ENCODE peak calls at places on chromosome 22, in nine cellular contexts. J, Q, G, A, S, D, P, V and C are unnamed samples.

GRCh38 chr22:37416806-37417205 is 10.5 kb downstream of the ELFN2 start:
- DNase-seq in J (no peak), Q (no peak), G (no peak), A (no peak), S (no peak), D (no peak), P (no peak), V (no peak), C (no peak)

GRCh38 chr22:28441720-28442263 is 237.8 kb downstream of the TTC28 start:
- DNase-seq in J (no peak), Q (peak), G (no peak), A (no peak), S (no peak), D (no peak), P (no peak), V (no peak), C (no peak)

GRCh38 chr22:41995211-41995610 is 3.4 kb upstream of the WBP2NL start:
- DNase-seq in J (no peak), Q (no peak), G (no peak), A (no peak), S (peak), D (no peak), P (no peak), V (no peak), C (no peak)

GRCh38 chr22:19287076-19287724 is 4.3 kb downstream of the CLTCL1 start:
- DNase-seq in J (no peak), Q (no peak), G (no peak), A (no peak), S (no peak), D (no peak), P (no peak), V (no peak), C (no peak)

GRCh38 chr22:28139993-28140392 is 220.9 kb upstream of the PITPNB start:
- DNase-seq in J (no peak), Q (peak), G (no peak), A (no peak), S (no peak), D (no peak), P (no peak), V (no peak), C (no peak)

GRCh38 chr22:29434288-29434687 is 4.1 kb upstream of the RFPL1 start:
- DNase-seq in J (no peak), Q (no peak), G (no peak), A (no peak), S (no peak), D (no peak), P (no peak), V (no peak), C (no peak)

GRCh38 chr22:43404673-43405385 is 7.0 kb upstream of the MPPED1 start:
- DNase-seq in J (peak), Q (no peak), G (no peak), A (no peak), S (no peak), D (no peak), P (peak), V (no peak), C (no peak)

GRCh38 chr22:37501610-37502341 is 15.6 kb upstream of the MFNG start:
- DNase-seq in J (peak), Q (peak), G (no peak), A (peak), S (peak), D (no peak), P (no peak), V (no peak), C (no peak)

GRCh38 chr22:26464312-26464711 is 19.3 kb downstream of the HPS4 start:
- DNase-seq in J (no peak), Q (peak), G (no peak), A (no peak), S (no peak), D (no peak), P (no peak), V (no peak), C (no peak)

GRCh38 chr22:37184816-37185541 is 3.1 kb downstream of the C1QTNF6 start:
- DNase-seq in J (no peak), Q (no peak), G (no peak), A (no peak), S (no peak), D (no peak), P (peak), V (no peak), C (no peak)

GRCh38 chr22:28435271-28435825 is 244.3 kb downstream of the TTC28 start:
- DNase-seq in J (peak), Q (no peak), G (no peak), A (peak), S (peak), D (no peak), P (no peak), V (no peak), C (no peak)

GRCh38 chr22:37187891-37188761 is at the start of gene C1QTNF6:
- DNase-seq in J (peak), Q (peak), G (peak), A (no peak), S (no peak), D (no peak), P (peak), V (no peak), C (peak)

GRCh38 chr22:20552450-20552894 is 45.1 kb downstream of the MED15 start:
- DNase-seq in J (peak), Q (peak), G (no peak), A (peak), S (no peak), D (no peak), P (peak), V (no peak), C (peak)

GRCh38 chr22:30602049-30602448 is 4.9 kb upstream of the TCN2 start:
- DNase-seq in J (no peak), Q (peak), G (no peak), A (no peak), S (no peak), D (peak), P (no peak), V (no peak), C (no peak)

GRCh38 chr22:20816559-20816958 is 42.1 kb downstream of the PI4KA start:
- DNase-seq in J (no peak), Q (no peak), G (no peak), A (no peak), S (peak), D (no peak), P (no peak), V (no peak), C (no peak)

GRCh38 chr22:36359172-36359973 is 28.4 kb downstream of the MYH9 start:
- DNase-seq in J (no peak), Q (no peak), G (no peak), A (no peak), S (no peak), D (no peak), P (no peak), V (peak), C (no peak)

GRCh38 chr22:47201186-47201995 is 438.9 kb downstream of the TBC1D22A start:
- DNase-seq in J (peak), Q (no peak), G (peak), A (no peak), S (no peak), D (no peak), P (peak), V (no peak), C (peak)

GRCh38 chr22:17575681-17576080 is 12.4 kb downstream of the SLC25A18 start:
- DNase-seq in J (no peak), Q (no peak), G (no peak), A (no peak), S (no peak), D (no peak), P (no peak), V (no peak), C (no peak)

DNA sequence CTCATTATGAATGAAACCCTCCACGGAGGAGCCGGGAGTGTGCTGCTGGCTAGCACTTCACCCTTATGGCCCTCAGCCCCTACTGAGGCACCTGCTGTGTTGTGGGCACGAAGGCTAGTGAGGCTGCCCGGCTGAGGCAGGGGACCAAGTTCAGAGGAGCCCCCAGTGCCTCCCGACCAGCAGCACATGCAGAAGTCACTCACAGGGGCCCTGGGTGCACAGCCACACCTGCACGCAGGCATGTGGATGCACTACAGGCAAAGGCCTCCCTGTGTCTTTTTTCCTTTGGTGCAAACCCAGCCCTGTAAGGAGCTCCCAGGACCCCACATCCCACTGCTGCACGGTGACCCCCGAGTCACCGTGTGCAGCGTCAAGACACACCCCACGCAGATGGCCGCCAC is 261.5 kb downstream of the BRD1 start:
- DNase-seq in J (no peak), Q (no peak), G (peak), A (no peak), S (peak), D (no peak), P (peak), V (no peak), C (peak)
- TF ChIP-seq POLR2AphosphoS5 in J (no peak), Q (no peak), G (no peak), A (no peak), S (no peak), D (no peak), P (no peak), V (no peak), C (no peak)

GRCh38 chr22:22771696-22772377 is 115.8 kb upstream of the IGLL5 start:
- DNase-seq in J (no peak), Q (no peak), G (no peak), A (no peak), S (no peak), D (no peak), P (no peak), V (no peak), C (no peak)

GRCh38 chr22:22773979-22774738 is 113.5 kb upstream of the IGLL5 start:
- DNase-seq in J (no peak), Q (no peak), G (no peak), A (no peak), S (no peak), D (no peak), P (no peak), V (no peak), C (no peak)

GRCh38 chr22:22772883-22773282 is 114.7 kb upstream of the IGLL5 start:
- DNase-seq in J (no peak), Q (no peak), G (no peak), A (no peak), S (no peak), D (no peak), P (no peak), V (no peak), C (no peak)

GRCh38 chr22:22772396-22772795 is 115.2 kb upstream of the IGLL5 start:
- DNase-seq in J (no peak), Q (no peak), G (no peak), A (no peak), S (no peak), D (no peak), P (no peak), V (no peak), C (no peak)

GRCh38 chr22:22773427-22773826 is 114.2 kb upstream of the IGLL5 start:
- DNase-seq in J (no peak), Q (no peak), G (no peak), A (no peak), S (no peak), D (no peak), P (no peak), V (no peak), C (no peak)
- TF ChIP-seq POLR2A in J (no peak), Q (no peak), G (no peak), A (no peak), S (no peak), D (no peak), P (no peak), V (no peak), C (no peak)

GRCh38 chr22:39418696-39419095 is 19.1 kb downstream of the TAB1 start:
- DNase-seq in J (no peak), Q (no peak), G (no peak), A (no peak), S (no peak), D (no peak), P (peak), V (no peak), C (no peak)

GRCh38 chr22:39419911-39420310 is 20.3 kb downstream of the TAB1 start:
- DNase-seq in J (no peak), Q (no peak), G (no peak), A (no peak), S (no peak), D (no peak), P (peak), V (no peak), C (no peak)

GRCh38 chr22:39421691-39422090 is 22.1 kb downstream of the TAB1 start:
- DNase-seq in J (no peak), Q (no peak), G (no peak), A (no peak), S (no peak), D (no peak), P (no peak), V (no peak), C (no peak)

GRCh38 chr22:39417641-39418040 is 18.1 kb downstream of the TAB1 start:
- DNase-seq in J (no peak), Q (no peak), G (no peak), A (no peak), S (no peak), D (no peak), P (peak), V (no peak), C (no peak)

DNA sequence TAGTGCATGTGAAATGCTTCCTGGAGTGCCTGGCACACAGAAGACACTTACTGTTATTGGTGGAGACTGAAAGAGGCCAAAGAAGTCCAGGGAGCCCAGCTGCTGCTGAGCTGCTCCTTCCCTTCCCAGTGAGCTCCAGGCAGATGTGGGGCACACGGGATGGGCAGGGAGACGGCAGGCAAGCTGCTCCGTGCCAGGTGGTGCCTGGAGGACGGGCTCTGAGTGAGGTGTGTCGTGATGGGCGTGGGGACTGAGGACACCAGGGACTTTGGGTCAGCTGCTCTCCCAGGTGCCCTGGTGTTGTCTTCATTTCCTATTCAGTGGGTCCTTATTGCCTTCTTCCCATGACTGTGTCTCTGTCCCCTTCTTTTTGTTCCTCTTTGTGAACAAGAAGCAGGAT is 19.5 kb downstream of the TAB1 start:
- DNase-seq in J (no peak), Q (no peak), G (no peak), A (no peak), S (no peak), D (no peak), P (peak), V (no peak), C (no peak)
- H3K27ac ChIP-seq in J (no peak), Q (no peak), G (no peak), A (no peak), S (no peak), D (no peak), P (no peak), V (no peak), C (no peak)

GRCh38 chr22:32644252-32645100 is 157.0 kb upstream of the TIMP3 start:
- DNase-seq in J (peak), Q (no peak), G (no peak), A (peak), S (peak), D (no peak), P (peak), V (no peak), C (peak)
- TF ChIP-seq POLR2AphosphoS5 in J (peak), Q (no peak), G (no peak), A (peak), S (peak), D (no peak), P (peak), V (no peak), C (peak)

GRCh38 chr22:23893957-23894709 is at the start of gene MIF:
- DNase-seq in J (peak), Q (peak), G (peak), A (peak), S (peak), D (peak), P (peak), V (peak), C (peak)

GRCh38 chr22:23895599-23896144 is 1.5 kb downstream of the MIF start:
- DNase-seq in J (no peak), Q (no peak), G (no peak), A (no peak), S (no peak), D (no peak), P (no peak), V (no peak), C (no peak)

GRCh38 chr22:23893446-23893956 is 682 bp upstream of the MIF start:
- DNase-seq in J (no peak), Q (no peak), G (no peak), A (no peak), S (no peak), D (no peak), P (no peak), V (no peak), C (peak)

GRCh38 chr22:23896166-23896522 is 2.0 kb downstream of the MIF start:
- DNase-seq in J (no peak), Q (no peak), G (no peak), A (no peak), S (no peak), D (no peak), P (no peak), V (no peak), C (no peak)

GRCh38 chr22:23894710-23895598 is 771 bp downstream of the MIF start:
- DNase-seq in J (peak), Q (peak), G (peak), A (peak), S (peak), D (peak), P (peak), V (peak), C (peak)
- TF ChIP-seq POLR2A in J (no peak), Q (no peak), G (no peak), A (no peak), S (no peak), D (no peak), P (no peak), V (peak), C (no peak)

GRCh38 chr22:45298934-45299505 is 10.7 kb upstream of the FAM118A start:
- DNase-seq in J (no peak), Q (no peak), G (no peak), A (no peak), S (no peak), D (no peak), P (no peak), V (no peak), C (no peak)
- H3K27ac ChIP-seq in J (no peak), Q (no peak), G (no peak), A (no peak), S (no peak), D (no peak), P (no peak), V (no peak), C (no peak)

GRCh38 chr22:25137577-25138525 is 61.8 kb upstream of the CRYBB3 start:
- DNase-seq in J (peak), Q (no peak), G (no peak), A (no peak), S (no peak), D (peak), P (no peak), V (peak), C (peak)

GRCh38 chr22:25134028-25134427 is 65.6 kb upstream of the CRYBB3 start:
- DNase-seq in J (peak), Q (peak), G (no peak), A (peak), S (peak), D (no peak), P (no peak), V (no peak), C (peak)

GRCh38 chr22:25136953-25137576 is 62.6 kb upstream of the CRYBB3 start:
- DNase-seq in J (no peak), Q (no peak), G (no peak), A (no peak), S (no peak), D (no peak), P (no peak), V (no peak), C (no peak)

GRCh38 chr22:25131198-25131887 is 68.3 kb upstream of the CRYBB3 start:
- DNase-seq in J (no peak), Q (no peak), G (no peak), A (peak), S (peak), D (no peak), P (no peak), V (no peak), C (no peak)

GRCh38 chr22:25134451-25134850 is 65.2 kb upstream of the CRYBB3 start:
- DNase-seq in J (no peak), Q (no peak), G (no peak), A (peak), S (no peak), D (no peak), P (no peak), V (no peak), C (no peak)
- TF ChIP-seq POLR2AphosphoS5 in J (no peak), Q (no peak), G (no peak), A (no peak), S (no peak), D (no peak), P (no peak), V (no peak), C (no peak)